ENCODE peak calls at places on chromosomes 1 and 21, in four cellular contexts. One of them, this sample, is unnamed.

GRCh38 chr1:165773324-165773965 is 4.8 kb upstream of the TMCO1 start:
- DNase-seq in ovary: no peak
- DNase-seq in right cardiac atrium: no peak
- DNase-seq in tibial artery: no peak
- DNase-seq in this sample: peak

GRCh38 chr1:230268371-230269170 is 157.6 kb downstream of the PGBD5 start:
- DNase-seq in ovary: peak
- DNase-seq in right cardiac atrium: no peak
- DNase-seq in tibial artery: peak
- DNase-seq in this sample: peak

GRCh38 chr1:221801773-221802516 is 60.1 kb upstream of the DUSP10 start:
- DNase-seq in ovary: no peak
- DNase-seq in right cardiac atrium: no peak
- DNase-seq in tibial artery: no peak
- DNase-seq in this sample: no peak

GRCh38 chr21:14064296-14064645 is 146.5 kb downstream of the LIPI start:
- DNase-seq in ovary: no peak
- DNase-seq in right cardiac atrium: no peak
- DNase-seq in tibial artery: no peak
- DNase-seq in this sample: no peak

GRCh38 chr1:100360790-100361232 is 8.5 kb downstream of the CDC14A start:
- DNase-seq in ovary: peak
- DNase-seq in right cardiac atrium: peak
- DNase-seq in tibial artery: no peak
- DNase-seq in this sample: peak

GRCh38 chr1:200888349-200888838 is 6.3 kb upstream of the INAVA start:
- DNase-seq in ovary: no peak
- DNase-seq in right cardiac atrium: no peak
- DNase-seq in tibial artery: no peak
- DNase-seq in this sample: no peak

GRCh38 chr1:81689531-81689941 is 111.2 kb upstream of the ADGRL2 start:
- DNase-seq in ovary: no peak
- DNase-seq in right cardiac atrium: no peak
- DNase-seq in tibial artery: no peak
- DNase-seq in this sample: no peak

GRCh38 chr1:21865609-21865942 is 53.5 kb downstream of the LDLRAD2 start:
- DNase-seq in ovary: no peak
- DNase-seq in right cardiac atrium: peak
- DNase-seq in tibial artery: no peak
- DNase-seq in this sample: no peak

GRCh38 chr21:31252091-31252490 is 92.0 kb downstream of the TIAM1 start:
- DNase-seq in ovary: no peak
- DNase-seq in right cardiac atrium: no peak
- DNase-seq in tibial artery: no peak
- DNase-seq in this sample: no peak

GRCh38 chr1:156809281-156809680 is 7.4 kb downstream of the SH2D2A start:
- DNase-seq in ovary: no peak
- DNase-seq in right cardiac atrium: no peak
- DNase-seq in tibial artery: peak
- DNase-seq in this sample: no peak

GRCh38 chr1:110671323-110671722 is 3.4 kb downstream of the KCNA3 start:
- DNase-seq in ovary: no peak
- DNase-seq in right cardiac atrium: no peak
- DNase-seq in tibial artery: no peak
- DNase-seq in this sample: no peak

GRCh38 chr1:18385239-18385790 is 95.4 kb upstream of the KLHDC7A start:
- DNase-seq in ovary: peak
- DNase-seq in right cardiac atrium: peak
- DNase-seq in tibial artery: no peak
- DNase-seq in this sample: peak

GRCh38 chr1:155053531-155054105 is 2.5 kb downstream of the ADAM15 start:
- DNase-seq in ovary: no peak
- DNase-seq in right cardiac atrium: peak
- DNase-seq in tibial artery: no peak
- DNase-seq in this sample: no peak

GRCh38 chr1:229669333-229669732 is 43.3 kb downstream of the URB2 start:
- DNase-seq in ovary: no peak
- DNase-seq in right cardiac atrium: no peak
- DNase-seq in tibial artery: no peak
- DNase-seq in this sample: no peak

GRCh38 chr1:118958140-118958539 is 30.0 kb downstream of the TBX15 start:
- DNase-seq in ovary: no peak
- DNase-seq in right cardiac atrium: no peak
- DNase-seq in tibial artery: no peak
- DNase-seq in this sample: no peak

GRCh38 chr1:30888391-30888790 is 20.2 kb downstream of the SDC3 start:
- DNase-seq in ovary: peak
- DNase-seq in right cardiac atrium: peak
- DNase-seq in tibial artery: peak
- DNase-seq in this sample: peak

GRCh38 chr1:205319081-205320018 is 2.2 kb downstream of the NUAK2 start:
- DNase-seq in ovary: peak
- DNase-seq in right cardiac atrium: peak
- DNase-seq in tibial artery: peak
- DNase-seq in this sample: peak

GRCh38 chr1:68954841-68955240 is 458.0 kb upstream of the DEPDC1 start:
- DNase-seq in ovary: no peak
- DNase-seq in right cardiac atrium: no peak
- DNase-seq in tibial artery: no peak
- DNase-seq in this sample: no peak

GRCh38 chr1:246158131-246158530 is 348.9 kb downstream of the SMYD3 start:
- DNase-seq in ovary: no peak
- DNase-seq in right cardiac atrium: no peak
- DNase-seq in tibial artery: no peak
- DNase-seq in this sample: no peak
- H3K27ac ChIP-seq in ovary: no peak
- H3K27ac ChIP-seq in right cardiac atrium: no peak
- H3K27ac ChIP-seq in tibial artery: no peak
- H3K27ac ChIP-seq in this sample: no peak

DNA sequence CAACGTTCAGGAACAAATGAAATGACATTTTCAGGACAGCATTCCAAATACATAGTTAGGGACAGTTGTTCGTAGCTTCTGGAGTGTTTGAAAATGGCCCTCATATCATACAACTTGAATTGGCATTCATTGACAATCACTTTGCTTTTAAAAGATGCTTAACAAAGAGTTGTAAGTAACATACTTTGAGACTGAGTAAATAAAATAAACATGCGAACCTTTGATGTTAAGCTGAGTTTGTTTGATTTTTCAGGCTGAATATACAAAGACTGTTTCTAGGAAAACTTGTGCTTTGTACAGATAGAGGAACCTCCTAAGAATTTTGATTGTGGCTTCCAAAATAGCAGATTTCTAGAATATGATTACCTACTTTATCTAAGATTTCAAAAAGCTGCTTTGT is 45.3 kb downstream of the ITSN1 start:
- DNase-seq in ovary: no peak
- DNase-seq in right cardiac atrium: no peak
- DNase-seq in tibial artery: no peak
- DNase-seq in this sample: no peak
- H3K27ac ChIP-seq in ovary: no peak
- H3K27ac ChIP-seq in right cardiac atrium: no peak
- H3K27ac ChIP-seq in tibial artery: no peak
- H3K27ac ChIP-seq in this sample: no peak

GRCh38 chr21:26550357-26550756 is 22.7 kb downstream of the CYYR1 start:
- DNase-seq in ovary: no peak
- DNase-seq in right cardiac atrium: no peak
- DNase-seq in tibial artery: no peak
- DNase-seq in this sample: no peak
- H3K27ac ChIP-seq in ovary: no peak
- H3K27ac ChIP-seq in right cardiac atrium: no peak
- H3K27ac ChIP-seq in tibial artery: no peak
- H3K27ac ChIP-seq in this sample: no peak

GRCh38 chr1:65510961-65511360 is 90.5 kb downstream of the LEPR start:
- DNase-seq in ovary: no peak
- DNase-seq in right cardiac atrium: no peak
- DNase-seq in tibial artery: no peak
- DNase-seq in this sample: no peak
- H3K27ac ChIP-seq in ovary: no peak
- H3K27ac ChIP-seq in right cardiac atrium: no peak
- H3K27ac ChIP-seq in tibial artery: no peak
- H3K27ac ChIP-seq in this sample: no peak

DNA sequence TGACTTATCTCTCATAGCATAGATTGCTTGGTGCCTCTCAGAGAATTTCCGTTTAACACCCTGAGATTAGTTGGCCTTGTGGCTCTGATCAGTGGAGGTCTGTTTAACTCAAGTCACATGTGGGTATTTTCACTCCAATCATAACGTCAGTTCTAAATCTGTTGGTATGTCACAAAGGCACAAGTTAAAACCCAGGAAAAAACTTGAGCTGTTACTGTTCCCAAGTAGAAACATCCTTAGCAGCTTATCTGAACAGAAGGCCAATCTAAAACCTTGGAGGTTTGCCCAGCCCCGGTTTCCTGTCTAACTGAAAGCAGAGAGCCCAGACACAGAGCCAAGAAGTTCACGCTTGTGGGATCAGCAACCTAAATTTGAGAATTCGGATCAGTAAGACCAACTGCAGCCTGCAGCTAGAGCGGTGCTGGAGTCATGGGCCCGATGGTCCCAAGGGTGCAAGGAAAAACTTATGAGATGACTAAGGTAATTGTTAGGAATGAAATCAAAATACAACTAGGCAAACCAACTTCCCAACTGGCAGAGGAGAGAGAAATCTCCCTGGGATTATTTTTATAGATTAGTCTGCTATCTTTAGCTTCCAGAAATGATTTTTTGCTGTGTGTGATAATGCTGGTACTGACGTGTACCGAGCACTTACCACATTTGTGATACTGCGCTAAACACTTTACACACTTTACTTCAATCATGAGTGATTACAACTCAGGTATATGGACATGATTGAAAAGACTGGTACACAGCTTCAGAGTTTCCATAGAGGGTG is 90.2 kb upstream of the C1orf21 start:
- DNase-seq in ovary: peak
- DNase-seq in right cardiac atrium: peak
- DNase-seq in tibial artery: peak
- DNase-seq in this sample: peak
- H3K27ac ChIP-seq in ovary: peak
- H3K27ac ChIP-seq in right cardiac atrium: peak
- H3K27ac ChIP-seq in tibial artery: peak
- H3K27ac ChIP-seq in this sample: peak

GRCh38 chr1:184813528-184814089 is 59.0 kb upstream of the EDEM3 start:
- DNase-seq in ovary: no peak
- DNase-seq in right cardiac atrium: no peak
- DNase-seq in tibial artery: no peak
- DNase-seq in this sample: no peak
- H3K27ac ChIP-seq in ovary: no peak
- H3K27ac ChIP-seq in right cardiac atrium: no peak
- H3K27ac ChIP-seq in tibial artery: no peak
- H3K27ac ChIP-seq in this sample: no peak

GRCh38 chr1:43083375-43083774 is 88.7 kb downstream of the EBNA1BP2 start:
- DNase-seq in ovary: no peak
- DNase-seq in right cardiac atrium: no peak
- DNase-seq in tibial artery: no peak
- DNase-seq in this sample: no peak
- H3K27ac ChIP-seq in ovary: no peak
- H3K27ac ChIP-seq in right cardiac atrium: no peak
- H3K27ac ChIP-seq in tibial artery: no peak
- H3K27ac ChIP-seq in this sample: no peak

DNA sequence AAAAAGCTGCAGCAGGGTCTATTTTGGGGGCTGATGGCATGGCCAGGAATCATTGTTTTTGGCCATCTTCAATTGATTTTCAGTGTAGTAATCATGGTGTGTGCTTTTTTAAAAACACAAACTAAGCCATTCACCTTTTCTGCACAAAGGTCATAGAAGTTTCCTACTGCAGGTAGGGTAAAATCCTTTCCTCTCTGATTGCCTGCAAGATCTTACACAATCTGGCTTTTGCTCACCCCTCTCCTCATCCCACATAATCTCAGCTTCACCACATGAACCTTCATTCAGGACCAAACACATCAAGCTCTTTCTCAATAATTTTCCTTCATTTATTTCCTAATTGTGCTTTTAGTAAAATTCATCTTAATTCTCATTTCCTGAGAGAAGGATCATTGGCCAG is 38.3 kb upstream of the GBP5 start:
- DNase-seq in ovary: no peak
- DNase-seq in right cardiac atrium: no peak
- DNase-seq in tibial artery: no peak
- DNase-seq in this sample: no peak
- H3K27ac ChIP-seq in ovary: peak
- H3K27ac ChIP-seq in right cardiac atrium: peak
- H3K27ac ChIP-seq in tibial artery: no peak
- H3K27ac ChIP-seq in this sample: peak

GRCh38 chr1:96374076-96374762 is 347.4 kb upstream of the PTBP2 start:
- DNase-seq in ovary: no peak
- DNase-seq in right cardiac atrium: no peak
- DNase-seq in tibial artery: no peak
- DNase-seq in this sample: no peak

GRCh38 chr1:96372881-96373280 is 348.7 kb upstream of the PTBP2 start:
- DNase-seq in ovary: no peak
- DNase-seq in right cardiac atrium: no peak
- DNase-seq in tibial artery: no peak
- DNase-seq in this sample: no peak

DNA sequence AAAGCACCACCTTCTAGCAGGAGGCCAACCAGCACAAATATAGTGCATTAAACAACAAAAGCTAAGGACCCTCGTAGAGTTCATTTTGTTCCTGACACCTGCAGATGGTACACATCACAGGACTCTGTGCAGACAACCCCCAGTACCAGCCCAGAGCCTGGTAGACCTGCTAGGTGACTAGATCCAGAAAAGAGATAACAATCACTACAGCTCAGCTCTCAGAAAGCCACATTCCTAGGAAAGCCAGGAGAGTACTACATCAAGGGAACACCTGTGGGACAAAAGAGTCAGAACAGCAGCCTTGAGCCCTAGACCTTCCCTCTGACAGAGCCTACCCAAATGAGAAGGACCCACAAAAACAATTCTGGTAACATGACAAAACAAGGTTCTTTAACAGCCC is 344.7 kb upstream of the PTBP2 start:
- DNase-seq in ovary: no peak
- DNase-seq in right cardiac atrium: no peak
- DNase-seq in tibial artery: no peak
- DNase-seq in this sample: no peak
- H3K27ac ChIP-seq in ovary: no peak
- H3K27ac ChIP-seq in right cardiac atrium: no peak
- H3K27ac ChIP-seq in tibial artery: no peak
- H3K27ac ChIP-seq in this sample: no peak

DNA sequence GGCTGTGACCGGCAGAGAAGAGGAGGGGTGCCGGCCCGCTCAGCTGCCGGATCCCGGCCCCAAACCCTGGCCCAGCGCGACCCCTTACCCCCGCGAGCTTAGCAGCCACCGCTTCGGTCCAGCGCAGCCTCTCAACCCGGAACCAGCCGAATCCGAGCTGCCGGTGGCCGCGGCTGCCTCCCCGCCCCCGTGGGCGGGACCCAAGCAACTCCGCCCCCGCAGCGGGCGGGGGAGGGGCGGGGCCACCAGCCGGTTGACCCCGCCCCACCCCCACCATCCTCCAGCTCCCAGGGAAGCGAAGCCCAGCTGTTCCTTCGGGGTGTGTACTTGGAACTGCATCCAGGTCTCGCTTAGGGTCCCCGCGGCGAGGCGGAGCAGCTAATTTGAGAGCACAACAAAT is at the start of gene TRIM62:
- DNase-seq in ovary: peak
- DNase-seq in right cardiac atrium: peak
- DNase-seq in tibial artery: peak
- DNase-seq in this sample: peak
- H3K27ac ChIP-seq in ovary: peak
- H3K27ac ChIP-seq in right cardiac atrium: peak
- H3K27ac ChIP-seq in tibial artery: peak
- H3K27ac ChIP-seq in this sample: peak